ENCODE peak calls at places on chromosomes 4 and X, in six cellular contexts. One of them, this sample, is unnamed.

GRCh38 chr4:118718511-118719170 is 33.4 kb downstream of the METTL14 start:
- DNase-seq in HCEC 1CT: no peak
- DNase-seq in GM12892: no peak
- DNase-seq in mesothelial cell of epicardium: no peak
- DNase-seq in RPMI7951: no peak
- DNase-seq in stimulated activated CD8-positive, alpha-beta memory T cell treated with anti-CD3 and anti-CD28 coated beads, Interleukin-4, amount 100 ng/mL, for 24 hours: no peak
- DNase-seq in this sample: no peak

GRCh38 chr4:187065836-187066235 is 342.2 kb upstream of the FAT1 start:
- DNase-seq in HCEC 1CT: no peak
- DNase-seq in GM12892: no peak
- DNase-seq in mesothelial cell of epicardium: no peak
- DNase-seq in RPMI7951: no peak
- DNase-seq in stimulated activated CD8-positive, alpha-beta memory T cell treated with anti-CD3 and anti-CD28 coated beads, Interleukin-4, amount 100 ng/mL, for 24 hours: no peak
- DNase-seq in this sample: no peak

GRCh38 chrX:118824173-118824782 is 654 bp downstream of the ZCCHC12 start:
- DNase-seq in HCEC 1CT: no peak
- DNase-seq in GM12892: no peak
- DNase-seq in mesothelial cell of epicardium: no peak
- DNase-seq in RPMI7951: no peak
- DNase-seq in stimulated activated CD8-positive, alpha-beta memory T cell treated with anti-CD3 and anti-CD28 coated beads, Interleukin-4, amount 100 ng/mL, for 24 hours: no peak
- DNase-seq in this sample: no peak

GRCh38 chrX:129679856-129680255 is 25.1 kb upstream of the APLN start:
- DNase-seq in HCEC 1CT: peak; percentile 12
- DNase-seq in GM12892: no peak
- DNase-seq in mesothelial cell of epicardium: no peak
- DNase-seq in RPMI7951: no peak
- DNase-seq in stimulated activated CD8-positive, alpha-beta memory T cell treated with anti-CD3 and anti-CD28 coated beads, Interleukin-4, amount 100 ng/mL, for 24 hours: no peak
- DNase-seq in this sample: no peak

GRCh38 chrX:78945186-78945912 is at the start of gene P2RY10:
- DNase-seq in HCEC 1CT: no peak
- DNase-seq in GM12892: no peak
- DNase-seq in mesothelial cell of epicardium: no peak
- DNase-seq in RPMI7951: no peak
- DNase-seq in stimulated activated CD8-positive, alpha-beta memory T cell treated with anti-CD3 and anti-CD28 coated beads, Interleukin-4, amount 100 ng/mL, for 24 hours: no peak
- DNase-seq in this sample: no peak

GRCh38 chr4:121307441-121308327 is 73.1 kb downstream of the QRFPR start:
- DNase-seq in HCEC 1CT: peak; percentile 13
- DNase-seq in GM12892: no peak
- DNase-seq in mesothelial cell of epicardium: no peak
- DNase-seq in RPMI7951: peak; percentile 20
- DNase-seq in stimulated activated CD8-positive, alpha-beta memory T cell treated with anti-CD3 and anti-CD28 coated beads, Interleukin-4, amount 100 ng/mL, for 24 hours: no peak
- DNase-seq in this sample: no peak

GRCh38 chr4:58166496-58166895 is 1056.3 kb upstream of the IGFBP7 start:
- DNase-seq in HCEC 1CT: no peak
- DNase-seq in GM12892: no peak
- DNase-seq in mesothelial cell of epicardium: no peak
- DNase-seq in RPMI7951: no peak
- DNase-seq in stimulated activated CD8-positive, alpha-beta memory T cell treated with anti-CD3 and anti-CD28 coated beads, Interleukin-4, amount 100 ng/mL, for 24 hours: no peak
- DNase-seq in this sample: no peak

GRCh38 chr4:36551697-36552214 is 270.3 kb downstream of the DTHD1 start:
- DNase-seq in HCEC 1CT: no peak
- DNase-seq in GM12892: no peak
- DNase-seq in mesothelial cell of epicardium: no peak
- DNase-seq in RPMI7951: no peak
- DNase-seq in stimulated activated CD8-positive, alpha-beta memory T cell treated with anti-CD3 and anti-CD28 coated beads, Interleukin-4, amount 100 ng/mL, for 24 hours: no peak
- DNase-seq in this sample: no peak

GRCh38 chr4:123317211-123317610 is 79.4 kb upstream of the SPRY1 start:
- DNase-seq in HCEC 1CT: no peak
- DNase-seq in GM12892: no peak
- DNase-seq in mesothelial cell of epicardium: no peak
- DNase-seq in RPMI7951: peak; percentile 29
- DNase-seq in stimulated activated CD8-positive, alpha-beta memory T cell treated with anti-CD3 and anti-CD28 coated beads, Interleukin-4, amount 100 ng/mL, for 24 hours: no peak
- DNase-seq in this sample: no peak

GRCh38 chr4:171813195-171813955 is at the start of gene GALNTL6:
- DNase-seq in HCEC 1CT: no peak
- DNase-seq in GM12892: no peak
- DNase-seq in mesothelial cell of epicardium: peak; percentile 54
- DNase-seq in RPMI7951: no peak
- DNase-seq in stimulated activated CD8-positive, alpha-beta memory T cell treated with anti-CD3 and anti-CD28 coated beads, Interleukin-4, amount 100 ng/mL, for 24 hours: no peak
- DNase-seq in this sample: peak; percentile 18

GRCh38 chr4:16641971-16642370 is 256.5 kb downstream of the LDB2 start:
- DNase-seq in HCEC 1CT: no peak
- DNase-seq in GM12892: no peak
- DNase-seq in mesothelial cell of epicardium: no peak
- DNase-seq in RPMI7951: no peak
- DNase-seq in stimulated activated CD8-positive, alpha-beta memory T cell treated with anti-CD3 and anti-CD28 coated beads, Interleukin-4, amount 100 ng/mL, for 24 hours: no peak
- DNase-seq in this sample: no peak

GRCh38 chr4:25676221-25676620 is 20.6 kb downstream of the SLC34A2 start:
- DNase-seq in HCEC 1CT: no peak
- DNase-seq in GM12892: no peak
- DNase-seq in mesothelial cell of epicardium: no peak
- DNase-seq in RPMI7951: no peak
- DNase-seq in stimulated activated CD8-positive, alpha-beta memory T cell treated with anti-CD3 and anti-CD28 coated beads, Interleukin-4, amount 100 ng/mL, for 24 hours: no peak
- DNase-seq in this sample: no peak

GRCh38 chrX:42274151-42274550 is 350.8 kb upstream of the CASK start:
- DNase-seq in HCEC 1CT: no peak
- DNase-seq in GM12892: no peak
- DNase-seq in mesothelial cell of epicardium: no peak
- DNase-seq in RPMI7951: no peak
- DNase-seq in stimulated activated CD8-positive, alpha-beta memory T cell treated with anti-CD3 and anti-CD28 coated beads, Interleukin-4, amount 100 ng/mL, for 24 hours: no peak
- DNase-seq in this sample: no peak

GRCh38 chr4:166153539-166153938 is 280.5 kb downstream of the TLL1 start:
- DNase-seq in HCEC 1CT: no peak
- DNase-seq in GM12892: no peak
- DNase-seq in mesothelial cell of epicardium: no peak
- DNase-seq in RPMI7951: peak; percentile 60
- DNase-seq in stimulated activated CD8-positive, alpha-beta memory T cell treated with anti-CD3 and anti-CD28 coated beads, Interleukin-4, amount 100 ng/mL, for 24 hours: no peak
- DNase-seq in this sample: no peak

This sample was measured in GM12891.